ENCODE peak calls at places on chromosomes 1 and 21, in six cellular contexts. One of them, this sample, is unnamed.
A peak's percentile ranks its signal among the peaks of the same experiment; 100 is the strongest.

GRCh38 chr1:54709547-54710292 is 5.9 kb upstream of the TTC4 start:
- DNase-seq in stromal cell of bone marrow: no peak
- DNase-seq in left ventricle myocardium superior: no peak
- DNase-seq in activated T-helper 1 cell treated with Interleukin-2 at 50 U/mL for 16 hours: no peak
- DNase-seq in GM12878: no peak
- DNase-seq in NCI-H524 treated with DMSO at 0.1 percent for 48 hours: no peak
- DNase-seq in this sample: no peak

GRCh38 chr1:149848340-149848771 is 51.0 kb upstream of the BOLA1 start:
- DNase-seq in left ventricle myocardium superior: no peak
- DNase-seq in GM12878: no peak
- DNase-seq in NCI-H524 treated with DMSO at 0.1 percent for 48 hours: no peak
- DNase-seq in activated T-helper 1 cell treated with Interleukin-2 at 50 U/mL for 16 hours: no peak
- DNase-seq in stromal cell of bone marrow: no peak
- DNase-seq in this sample: no peak

GRCh38 chr1:26788836-26789611 is 1.3 kb downstream of the PIGV start:
- DNase-seq in activated T-helper 1 cell treated with Interleukin-2 at 50 U/mL for 16 hours: peak; percentile 74
- DNase-seq in left ventricle myocardium superior: peak; percentile 85
- DNase-seq in stromal cell of bone marrow: peak; percentile 76
- DNase-seq in GM12878: peak; percentile 59
- DNase-seq in NCI-H524 treated with DMSO at 0.1 percent for 48 hours: peak; percentile 11
- DNase-seq in this sample: peak; percentile 81

GRCh38 chr1:12113433-12114339 is 50.6 kb downstream of the TNFRSF8 start:
- DNase-seq in left ventricle myocardium superior: no peak
- DNase-seq in NCI-H524 treated with DMSO at 0.1 percent for 48 hours: no peak
- DNase-seq in GM12878: no peak
- DNase-seq in activated T-helper 1 cell treated with Interleukin-2 at 50 U/mL for 16 hours: no peak
- DNase-seq in stromal cell of bone marrow: no peak
- DNase-seq in this sample: peak; percentile 55

GRCh38 chr1:52523376-52523775 is 29.5 kb downstream of the TUT4 start:
- DNase-seq in NCI-H524 treated with DMSO at 0.1 percent for 48 hours: no peak
- DNase-seq in stromal cell of bone marrow: no peak
- DNase-seq in activated T-helper 1 cell treated with Interleukin-2 at 50 U/mL for 16 hours: no peak
- DNase-seq in GM12878: no peak
- DNase-seq in left ventricle myocardium superior: no peak
- DNase-seq in this sample: no peak

GRCh38 chr1:25619101-25619890 is 2.7 kb downstream of the MAN1C1 start:
- DNase-seq in left ventricle myocardium superior: peak; percentile 68
- DNase-seq in activated T-helper 1 cell treated with Interleukin-2 at 50 U/mL for 16 hours: no peak
- DNase-seq in GM12878: no peak
- DNase-seq in NCI-H524 treated with DMSO at 0.1 percent for 48 hours: no peak
- DNase-seq in stromal cell of bone marrow: no peak
- DNase-seq in this sample: peak; percentile 36

GRCh38 chr1:3227372-3227704 is 158.3 kb downstream of the PRDM16 start:
- DNase-seq in GM12878: no peak
- DNase-seq in stromal cell of bone marrow: no peak
- DNase-seq in NCI-H524 treated with DMSO at 0.1 percent for 48 hours: no peak
- DNase-seq in activated T-helper 1 cell treated with Interleukin-2 at 50 U/mL for 16 hours: no peak
- DNase-seq in left ventricle myocardium superior: no peak
- DNase-seq in this sample: no peak

GRCh38 chr21:43771199-43771675 is 4.9 kb downstream of the CSTB start:
- DNase-seq in left ventricle myocardium superior: no peak
- DNase-seq in activated T-helper 1 cell treated with Interleukin-2 at 50 U/mL for 16 hours: no peak
- DNase-seq in GM12878: no peak
- DNase-seq in stromal cell of bone marrow: no peak
- DNase-seq in NCI-H524 treated with DMSO at 0.1 percent for 48 hours: no peak
- DNase-seq in this sample: no peak

GRCh38 chr1:33143181-33143580 is 38.7 kb downstream of the TRIM62 start:
- DNase-seq in NCI-H524 treated with DMSO at 0.1 percent for 48 hours: no peak
- DNase-seq in stromal cell of bone marrow: peak; percentile 45
- DNase-seq in GM12878: no peak
- DNase-seq in activated T-helper 1 cell treated with Interleukin-2 at 50 U/mL for 16 hours: no peak
- DNase-seq in left ventricle myocardium superior: no peak
- DNase-seq in this sample: no peak

GRCh38 chr1:58812468-58812867 is 28.6 kb upstream of the JUN start:
- DNase-seq in left ventricle myocardium superior: no peak
- DNase-seq in GM12878: no peak
- DNase-seq in NCI-H524 treated with DMSO at 0.1 percent for 48 hours: no peak
- DNase-seq in stromal cell of bone marrow: no peak
- DNase-seq in activated T-helper 1 cell treated with Interleukin-2 at 50 U/mL for 16 hours: no peak
- DNase-seq in this sample: no peak

This sample was measured in DMS 273 treated with DMSO at 0.1 percent for 48 hours.